ENCODE peak calls at places on chromosomes 11 and 22, in ten cellular contexts. C is neural crest cell; J is central memory CD4-positive, alpha-beta T cell; R is activated naive CD8-positive, alpha-beta T cell treated with anti-CD3 and anti-CD28 coated beads, Interleukin-2, amount 50 U/mL, for 24 hours; G is kidney tubule cell; I is transverse colon; P is effector CD4-positive, alpha-beta T cell; O is stimulated activated naive B cell treated with anti-CD40 and anti-IgM and Interleukin-4, amounts not matched to agents 10 μg/mL and 1 μg/mL and 100 μg/mL, for 72 hours; Y is GM23338; S is naive B cell. F is an unnamed sample.

GRCh38 chr11:74951241-74951640 is 2.2 kb downstream of the SPCS2 start:
- DNase-seq in S (peak), C (no peak), P (no peak), O (no peak), I (no peak), Y (no peak), G (no peak), J (no peak), R (no peak), F (no peak)

GRCh38 chr22:50532824-50533344 is 3.1 kb upstream of the TYMP start:
- DNase-seq in J (no peak), P (no peak), R (no peak), S (no peak), I (no peak), O (no peak), G (no peak), Y (no peak), C (no peak), F (no peak)

GRCh38 chr11:61923166-61924015 is 6.0 kb upstream of the RAB3IL1 start:
- DNase-seq in P (no peak), J (no peak), C (no peak), I (peak), Y (peak), O (no peak), G (peak), R (no peak), S (no peak), F (peak)

GRCh38 chr11:104813532-104813931 is 84.7 kb downstream of the CASP12 start:
- DNase-seq in R (no peak), J (no peak), G (peak), S (no peak), O (no peak), C (no peak), Y (peak), P (no peak), I (no peak), F (no peak)

GRCh38 chr11:121582296-121582695 is 129.5 kb upstream of the SORL1-AS1 start:
- DNase-seq in C (no peak), Y (no peak), I (no peak), O (no peak), J (peak), G (no peak), R (no peak), P (no peak), S (no peak), F (no peak)

GRCh38 chr11:46414466-46414796 is 22.9 kb upstream of the CHRM4 start:
- DNase-seq in I (no peak), G (no peak), P (no peak), Y (no peak), R (no peak), C (no peak), O (no peak), S (no peak), J (no peak), F (no peak)

GRCh38 chr11:102685311-102685710 is 20.3 kb downstream of the MMP27 start:
- DNase-seq in I (no peak), S (no peak), O (no peak), P (no peak), G (no peak), J (no peak), Y (no peak), R (no peak), C (no peak), F (no peak)

GRCh38 chr22:46998346-46998745 is 235.9 kb downstream of the TBC1D22A start:
- DNase-seq in Y (no peak), S (no peak), O (no peak), J (no peak), G (no peak), P (no peak), I (no peak), R (no peak), C (no peak), F (no peak)

GRCh38 chr11:11263238-11264030 is 89.6 kb downstream of the CSNK2A3 start:
- DNase-seq in R (no peak), J (no peak), Y (peak), G (peak), I (no peak), S (no peak), P (no peak), O (no peak), C (no peak), F (no peak)

GRCh38 chr11:11036185-11037161 is 178.6 kb upstream of the ZBED5 start:
- DNase-seq in C (no peak), P (peak), I (no peak), O (peak), R (no peak), J (peak), G (peak), Y (peak), S (peak), F (peak)

GRCh38 chr11:125164422-125165110 is at the start of gene PKNOX2:
- DNase-seq in C (peak), O (peak), J (peak), P (peak), S (peak), R (peak), Y (peak), G (peak), I (peak), F (peak)

F was measured in HuH-7.